ENCODE peak calls at places on chromosomes 12 and 14, in five cellular contexts. F is fibroblast of pulmonary artery, S is sigmoid colon, K is K562, W is lower lobe of right lung. R is an unnamed sample.

GRCh38 chr14:62347658-62348057 is 585.4 kb downstream of the SNAPC1 start:
- DNase-seq in F (no peak), S (no peak), K (no peak), W (no peak), R (no peak)

GRCh38 chr12:6554168-6554989 is 1.5 kb downstream of the IFFO1 start:
- DNase-seq in F (peak), S (peak), K (peak), W (peak), R (peak)

GRCh38 chr12:128938886-128939285 is 85.6 kb downstream of the GLT1D1 start:
- DNase-seq in F (no peak), S (no peak), K (no peak), W (no peak), R (no peak)

GRCh38 chr12:127273621-127274020 is 993.3 kb upstream of the TMEM132C start:
- DNase-seq in F (no peak), S (no peak), K (no peak), W (no peak), R (peak)

GRCh38 chr14:99212646-99213045 is 59.4 kb downstream of the BCL11B start:
- DNase-seq in F (no peak), S (no peak), K (no peak), W (no peak), R (no peak)

GRCh38 chr14:32468955-32469354 is 139.9 kb downstream of the AKAP6 start:
- DNase-seq in F (peak), S (no peak), K (no peak), W (no peak), R (peak)

GRCh38 chr12:1204581-1205121 is 213.6 kb downstream of the ERC1 start:
- DNase-seq in F (peak), S (no peak), K (no peak), W (no peak), R (no peak)

GRCh38 chr12:45247589-45247988 is 31.7 kb downstream of the ANO6 start:
- DNase-seq in F (no peak), S (no peak), K (no peak), W (no peak), R (no peak)

GRCh38 chr12:104276192-104277131 is 27.1 kb upstream of the EID3 start:
- DNase-seq in F (no peak), S (no peak), K (no peak), W (peak), R (no peak)

GRCh38 chr12:84877340-84877739 is 35.3 kb downstream of the SLC6A15 start:
- DNase-seq in F (no peak), S (no peak), K (no peak), W (no peak), R (no peak)

GRCh38 chr14:37172024-37172869 is at the start of gene SLC25A21:
- DNase-seq in F (peak), S (peak), K (peak), W (peak), R (peak)

GRCh38 chr12:6205144-6205539 is 4.9 kb downstream of the CD9 start:
- DNase-seq in F (peak), S (peak), K (no peak), W (no peak), R (no peak)

GRCh38 chr12:119115296-119115905 is 63.3 kb upstream of the HSPB8 start:
- DNase-seq in F (peak), S (no peak), K (peak), W (no peak), R (peak)

GRCh38 chr14:20415723-20416622 is 2.7 kb upstream of the TEP1 start:
- DNase-seq in F (peak), S (no peak), K (peak), W (no peak), R (peak)

GRCh38 chr12:87518508-87518907 is 510.7 kb downstream of the C12orf50 start:
- DNase-seq in F (peak), S (no peak), K (no peak), W (no peak), R (no peak)

GRCh38 chr14:96824283-96824682 is 27.1 kb downstream of the VRK1 start:
- DNase-seq in F (peak), S (no peak), K (no peak), W (no peak), R (peak)

GRCh38 chr14:41187868-41188267 is 418.8 kb upstream of the LRFN5 start:
- DNase-seq in F (no peak), S (no peak), K (no peak), W (no peak), R (no peak)

GRCh38 chr14:35406090-35406489 is 1.5 kb upstream of the NFKBIA start:
- DNase-seq in F (no peak), S (no peak), K (no peak), W (no peak), R (no peak)

GRCh38 chr12:71159260-71159659 is 1.5 kb upstream of the TSPAN8 start:
- DNase-seq in F (no peak), S (no peak), K (no peak), W (no peak), R (no peak)

GRCh38 chr12:131151558-131152345 is 198.0 kb downstream of the ADGRD1 start:
- DNase-seq in F (no peak), S (peak), K (no peak), W (no peak), R (no peak)

GRCh38 chr12:132450391-132451171 is 39.4 kb upstream of the FBRSL1 start:
- DNase-seq in F (no peak), S (no peak), K (no peak), W (no peak), R (no peak)

GRCh38 chr12:110543252-110543959 is 39.7 kb downstream of the PPTC7 start:
- DNase-seq in F (peak), S (peak), K (no peak), W (peak), R (no peak)

GRCh38 chr12:4939418-4940023 is 29.8 kb downstream of the KCNA1 start:
- DNase-seq in F (no peak), S (no peak), K (no peak), W (no peak), R (no peak)

GRCh38 chr12:11707535-11707934 is 58.1 kb downstream of the ETV6 start:
- DNase-seq in F (no peak), S (peak), K (no peak), W (no peak), R (no peak)

GRCh38 chr12:39173689-39174088 is 268.3 kb upstream of the CPNE8 start:
- DNase-seq in F (peak), S (no peak), K (no peak), W (no peak), R (no peak)

DNA sequence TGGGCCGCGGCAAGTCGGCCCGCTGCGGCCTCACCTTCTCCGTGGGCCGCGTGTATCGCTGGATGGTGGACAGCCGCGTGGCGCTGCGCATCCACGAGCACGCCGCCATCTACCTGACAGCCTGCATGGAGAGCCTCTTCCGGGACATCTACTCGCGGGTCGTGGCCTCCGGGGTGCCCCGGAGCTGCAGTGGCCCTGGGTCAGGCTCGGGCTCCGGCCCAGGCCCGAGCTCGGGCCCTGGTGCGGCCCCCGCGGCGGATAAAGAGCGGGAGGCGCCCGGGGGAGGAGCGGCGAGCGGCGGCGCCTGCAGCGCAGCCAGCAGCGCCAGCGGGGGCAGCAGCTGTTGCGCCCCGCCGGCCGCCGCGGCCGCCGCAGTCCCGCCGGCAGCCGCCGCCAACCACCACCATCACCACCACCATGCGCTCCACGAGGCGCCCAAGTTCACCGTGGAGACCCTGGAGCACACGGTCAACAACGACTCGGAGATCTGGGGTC is 226.2 kb upstream of the CRY1 start:
- DNase-seq in F (no peak), S (no peak), K (no peak), W (no peak), R (no peak)
- H3K4me3 ChIP-seq in F (peak), S (no peak), K (no peak), W (peak), R (peak)

GRCh38 chr12:57133013-57133569 is 4.8 kb downstream of the LRP1 start:
- DNase-seq in F (no peak), S (no peak), K (no peak), W (no peak), R (peak)
- H3K4me3 ChIP-seq in F (peak), S (no peak), K (no peak), W (peak), R (peak)

GRCh38 chr14:101119830-101120571 is 216.5 kb upstream of the RTL1 start:
- DNase-seq in F (no peak), S (peak), K (no peak), W (no peak), R (no peak)
- H3K4me3 ChIP-seq in F (no peak), S (no peak), K (no peak), W (peak), R (no peak)

GRCh38 chr12:92942905-92943304 is 13.8 kb upstream of the EEA1 start:
- DNase-seq in F (peak), S (no peak), K (no peak), W (no peak), R (peak)

GRCh38 chr12:92947589-92948215 is 18.6 kb upstream of the EEA1 start:
- DNase-seq in F (no peak), S (no peak), K (no peak), W (no peak), R (no peak)

GRCh38 chr12:92938623-92939022 is 9.5 kb upstream of the EEA1 start:
- DNase-seq in F (no peak), S (no peak), K (no peak), W (no peak), R (no peak)

GRCh38 chr12:92945659-92946220 is 16.6 kb upstream of the EEA1 start:
- DNase-seq in F (no peak), S (no peak), K (no peak), W (no peak), R (no peak)

GRCh38 chr12:92943482-92944250 is 14.6 kb upstream of the EEA1 start:
- DNase-seq in F (peak), S (no peak), K (no peak), W (no peak), R (peak)
- H3K4me3 ChIP-seq in F (no peak), S (no peak), K (no peak), W (no peak), R (no peak)

GRCh38 chr14:75206190-75206589 is 29.8 kb upstream of the TMED10 start:
- DNase-seq in F (no peak), S (no peak), K (no peak), W (no peak), R (no peak)
- H3K4me3 ChIP-seq in F (no peak), S (no peak), K (no peak), W (no peak), R (no peak)

GRCh38 chr12:54008260-54008552 is 579 bp upstream of the HOXC8 start:
- DNase-seq in F (no peak), S (no peak), K (no peak), W (no peak), R (no peak)
- H3K4me3 ChIP-seq in F (no peak), S (no peak), K (no peak), W (no peak), R (peak)

GRCh38 chr12:76375470-76375869 is 27.3 kb upstream of the BBS10 start:
- DNase-seq in F (no peak), S (no peak), K (no peak), W (no peak), R (no peak)
- H3K4me3 ChIP-seq in F (no peak), S (no peak), K (no peak), W (no peak), R (no peak)